ENCODE peak calls at places on chromosomes 3 and 15, in nine cellular contexts. D, A, Q, X, E, S, Z, L and W are unnamed samples.

GRCh38 chr15:99618941-99619411 is 53.2 kb downstream of the MEF2A start:
- DNase-seq in D (no peak), A (no peak), Q (no peak), X (no peak), E (no peak), S (peak), Z (no peak), L (no peak), W (no peak)

GRCh38 chr15:64740361-64741170 is 34.8 kb downstream of the RBPMS2 start:
- DNase-seq in D (peak), A (peak), Q (peak), X (no peak), E (no peak), S (peak), Z (no peak), L (no peak), W (peak)

GRCh38 chr3:157916672-157917071 is 189.5 kb downstream of the SHOX2 start:
- DNase-seq in D (no peak), A (no peak), Q (no peak), X (no peak), E (no peak), S (no peak), Z (no peak), L (no peak), W (no peak)

GRCh38 chr15:25772500-25772899 is 90.6 kb downstream of the ATP10A start:
- DNase-seq in D (no peak), A (no peak), Q (no peak), X (no peak), E (no peak), S (no peak), Z (no peak), L (no peak), W (no peak)

GRCh38 chr15:26970712-26971210 is at the start of gene GABRG3:
- DNase-seq in D (no peak), A (no peak), Q (peak), X (no peak), E (no peak), S (no peak), Z (no peak), L (no peak), W (no peak)

GRCh38 chr3:195102609-195103467 is 168.1 kb downstream of the XXYLT1 start:
- DNase-seq in D (peak), A (no peak), Q (no peak), X (no peak), E (no peak), S (peak), Z (peak), L (peak), W (peak)

GRCh38 chr3:120855665-120856437 is 52.2 kb upstream of the STXBP5L start:
- DNase-seq in D (no peak), A (no peak), Q (peak), X (no peak), E (no peak), S (peak), Z (peak), L (peak), W (peak)

GRCh38 chr3:23435318-23435717 is 232.2 kb downstream of the UBE2E2 start:
- DNase-seq in D (no peak), A (no peak), Q (no peak), X (no peak), E (no peak), S (no peak), Z (no peak), L (no peak), W (no peak)

GRCh38 chr3:123202451-123202850 is 708 bp downstream of the SEC22A start:
- DNase-seq in D (no peak), A (no peak), Q (no peak), X (no peak), E (no peak), S (peak), Z (no peak), L (no peak), W (no peak)

GRCh38 chr3:105157016-105157765 is 209.5 kb upstream of the ALCAM start:
- DNase-seq in D (no peak), A (no peak), Q (no peak), X (no peak), E (no peak), S (no peak), Z (no peak), L (no peak), W (no peak)

GRCh38 chr3:69386535-69387385 is 872 bp upstream of the FRMD4B start:
- DNase-seq in D (no peak), A (no peak), Q (no peak), X (no peak), E (no peak), S (no peak), Z (no peak), L (no peak), W (no peak)
- H3K4me3 ChIP-seq in D (peak), A (peak), Q (peak), X (no peak), E (no peak), S (no peak), Z (peak), L (peak), W (peak)

GRCh38 chr15:80152896-80153876 is at the start of gene FAH:
- DNase-seq in D (peak), A (no peak), Q (no peak), X (peak), E (no peak), S (peak), Z (no peak), L (peak), W (no peak)

GRCh38 chr15:80152180-80152895 is 461 bp upstream of the FAH start:
- DNase-seq in D (peak), A (peak), Q (peak), X (peak), E (peak), S (peak), Z (peak), L (peak), W (peak)

GRCh38 chr15:80153900-80154299 is 1.1 kb downstream of the FAH start:
- DNase-seq in D (no peak), A (no peak), Q (no peak), X (no peak), E (no peak), S (peak), Z (no peak), L (no peak), W (no peak)

GRCh38 chr15:80151148-80151547 is 1.7 kb upstream of the FAH start:
- DNase-seq in D (no peak), A (no peak), Q (no peak), X (no peak), E (no peak), S (no peak), Z (no peak), L (no peak), W (no peak)

GRCh38 chr15:80151576-80151975 is 1.2 kb upstream of the FAH start:
- DNase-seq in D (no peak), A (no peak), Q (no peak), X (no peak), E (no peak), S (no peak), Z (no peak), L (no peak), W (no peak)
- H3K4me3 ChIP-seq in D (peak), A (no peak), Q (peak), X (no peak), E (no peak), S (no peak), Z (no peak), L (no peak), W (no peak)

GRCh38 chr3:57889807-57890206 is 118.4 kb upstream of the FLNB start:
- DNase-seq in D (no peak), A (no peak), Q (no peak), X (no peak), E (no peak), S (no peak), Z (no peak), L (no peak), W (no peak)
- H3K4me3 ChIP-seq in D (no peak), A (no peak), Q (peak), X (no peak), E (no peak), S (no peak), Z (no peak), L (no peak), W (no peak)

DNA sequence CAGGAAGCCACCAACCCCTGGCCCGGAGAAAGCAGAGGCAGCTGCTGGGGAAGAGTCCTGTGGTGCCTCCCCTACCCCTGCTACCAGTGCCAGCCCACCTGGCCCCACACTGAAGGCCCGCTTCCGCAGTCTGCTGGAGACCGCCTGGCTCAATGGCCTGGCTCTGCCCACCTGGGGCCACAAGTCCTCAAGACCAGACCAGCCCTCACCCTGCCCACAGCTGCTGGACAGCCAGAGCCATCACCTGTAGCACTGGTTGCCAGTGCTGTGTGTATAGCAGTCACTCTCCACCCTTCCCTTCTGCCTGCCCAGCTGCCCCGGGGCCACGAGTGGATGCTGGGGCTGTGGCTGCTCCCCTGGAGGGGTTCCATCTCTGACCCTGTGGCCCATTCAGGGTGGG is 9.2 kb downstream of the C15orf39 start:
- DNase-seq in D (no peak), A (no peak), Q (no peak), X (no peak), E (no peak), S (no peak), Z (no peak), L (no peak), W (no peak)
- H3K4me3 ChIP-seq in D (no peak), A (no peak), Q (no peak), X (no peak), E (no peak), S (no peak), Z (no peak), L (no peak), W (no peak)

DNA sequence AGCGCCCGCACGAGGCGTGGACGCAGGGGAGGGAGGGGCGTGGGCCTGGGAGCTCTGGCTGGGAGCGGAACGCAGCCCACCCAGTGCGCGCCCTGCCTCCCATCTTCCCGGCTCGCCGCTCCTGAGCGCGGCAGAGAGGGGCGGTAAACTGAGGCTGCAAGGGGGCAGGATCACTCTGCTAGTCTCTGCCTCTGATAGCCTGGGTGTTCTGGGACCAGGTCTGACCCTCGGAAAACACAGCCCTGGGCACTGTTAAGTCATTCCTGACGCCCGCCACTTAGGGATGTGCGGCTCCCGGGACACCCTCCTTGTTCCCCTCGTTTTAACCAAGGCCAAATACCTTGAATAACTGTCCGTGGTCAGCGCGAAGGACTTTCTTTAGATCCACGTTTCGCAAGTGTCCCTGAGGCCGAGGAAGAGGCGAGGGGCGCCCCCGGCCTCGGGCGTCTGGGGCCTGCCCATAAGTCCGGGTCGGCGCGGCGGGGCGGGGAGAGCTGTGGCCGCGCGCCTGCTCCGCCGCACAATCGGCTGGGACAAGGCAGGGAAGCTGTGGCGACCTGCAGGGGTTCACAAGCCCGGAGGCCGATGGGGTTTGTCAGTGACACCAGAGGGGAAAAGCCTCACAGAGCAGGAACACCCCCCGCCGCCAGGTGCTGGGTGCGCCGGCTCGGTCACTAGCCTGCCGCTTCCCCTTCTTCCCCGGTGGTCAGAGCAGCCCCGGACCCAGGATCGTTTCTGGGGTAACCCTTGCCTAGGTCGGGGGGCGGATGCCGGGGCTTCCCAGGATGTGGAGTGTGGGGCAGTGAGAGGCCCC is 1.5 kb downstream of the ITPKA start:
- DNase-seq in D (no peak), A (peak), Q (no peak), X (no peak), E (no peak), S (no peak), Z (no peak), L (no peak), W (no peak)
- H3K4me3 ChIP-seq in D (no peak), A (peak), Q (peak), X (peak), E (peak), S (peak), Z (no peak), L (peak), W (peak)

DNA sequence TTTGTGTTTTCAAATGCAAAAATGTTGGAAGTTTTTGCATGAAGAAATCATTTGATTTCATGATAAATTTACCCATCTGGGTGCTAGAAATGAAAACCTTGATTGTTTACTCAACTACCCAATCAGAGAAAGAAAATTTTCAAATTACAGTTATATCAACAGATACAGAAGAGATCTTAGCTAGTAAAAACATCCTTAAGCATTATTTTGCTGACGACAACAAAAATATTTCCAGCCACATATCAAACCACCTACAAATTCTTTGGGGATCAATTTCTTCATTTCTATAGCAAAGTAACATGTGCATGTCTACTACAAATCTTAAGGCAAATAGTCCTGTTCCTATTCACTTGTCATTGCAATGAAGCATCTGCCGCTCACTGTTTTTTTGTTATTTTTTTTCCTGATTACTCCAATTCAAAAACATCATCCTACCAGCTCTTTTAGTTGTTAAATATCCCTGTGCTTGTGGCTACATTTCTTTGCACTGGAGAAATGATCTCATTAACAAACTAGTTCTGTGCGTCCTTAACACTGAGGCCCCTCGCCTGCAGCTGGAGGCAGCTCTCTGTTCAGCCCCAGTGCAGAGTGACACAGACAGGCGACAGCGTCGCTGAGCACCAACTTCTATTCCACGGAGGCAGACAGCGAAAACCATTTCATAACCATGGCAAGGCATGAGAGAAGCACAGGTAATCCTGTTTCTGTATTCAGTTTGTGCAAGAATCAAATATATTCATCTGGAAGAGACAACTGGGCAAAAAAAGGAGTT is 530.4 kb downstream of the ZIC1 start:
- DNase-seq in D (no peak), A (no peak), Q (no peak), X (no peak), E (no peak), S (peak), Z (no peak), L (no peak), W (no peak)
- H3K4me3 ChIP-seq in D (no peak), A (no peak), Q (peak), X (no peak), E (no peak), S (peak), Z (no peak), L (no peak), W (peak)

GRCh38 chr3:136957751-136958288 is at the start of gene IL20RB:
- DNase-seq in D (no peak), A (no peak), Q (peak), X (no peak), E (no peak), S (peak), Z (peak), L (peak), W (peak)
- H3K4me3 ChIP-seq in D (no peak), A (no peak), Q (no peak), X (no peak), E (no peak), S (no peak), Z (no peak), L (no peak), W (no peak)

GRCh38 chr15:59274126-59274970 is 67.7 kb downstream of the LDHAL6B start:
- DNase-seq in D (no peak), A (no peak), Q (no peak), X (no peak), E (no peak), S (peak), Z (peak), L (no peak), W (peak)
- H3K4me3 ChIP-seq in D (no peak), A (no peak), Q (no peak), X (no peak), E (no peak), S (no peak), Z (no peak), L (no peak), W (no peak)

GRCh38 chr15:44713006-44713966 is 2.0 kb downstream of the B2M start:
- DNase-seq in D (no peak), A (no peak), Q (no peak), X (no peak), E (no peak), S (peak), Z (no peak), L (no peak), W (no peak)
- H3K4me3 ChIP-seq in D (peak), A (peak), Q (peak), X (peak), E (peak), S (peak), Z (peak), L (peak), W (peak)

DNA sequence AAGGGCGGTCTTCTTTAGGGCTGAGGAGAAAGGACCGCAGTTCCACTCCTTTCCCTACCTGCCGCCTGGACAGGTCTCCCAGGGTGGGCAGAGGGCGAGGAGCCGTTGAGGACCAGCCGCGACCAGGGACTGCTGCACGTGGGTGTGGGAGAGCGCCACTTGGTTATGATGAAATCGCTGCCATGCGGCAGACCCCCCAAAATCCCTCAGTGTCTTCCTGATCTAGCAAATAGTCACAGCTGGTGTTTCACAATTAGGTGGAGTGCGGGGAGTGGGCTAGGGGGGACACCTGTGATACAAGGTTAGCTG is 1.5 kb downstream of the C3orf80 start:
- DNase-seq in D (no peak), A (no peak), Q (no peak), X (no peak), E (no peak), S (no peak), Z (no peak), L (no peak), W (no peak)
- H3K4me3 ChIP-seq in D (no peak), A (peak), Q (peak), X (no peak), E (no peak), S (no peak), Z (peak), L (no peak), W (peak)